ENCODE peak calls at places on chromosome 9, in seven cellular contexts. One of them, this sample, is unnamed.

GRCh38 chr9:126401107-126401506 is 74.5 kb downstream of the MVB12B start:
- DNase-seq in K562: no peak
- DNase-seq in SK-N-SH: no peak
- DNase-seq in HepG2: no peak
- DNase-seq in GM12878: no peak
- DNase-seq in HCT116: no peak
- DNase-seq in H1: no peak
- DNase-seq in this sample: no peak

GRCh38 chr9:110143969-110144545 is 63.9 kb downstream of the C9orf152 start:
- DNase-seq in K562: no peak
- DNase-seq in SK-N-SH: no peak
- DNase-seq in HepG2: no peak
- DNase-seq in GM12878: no peak
- DNase-seq in HCT116: no peak
- DNase-seq in H1: no peak
- DNase-seq in this sample: no peak

GRCh38 chr9:111961575-111961974 is 65.0 kb downstream of the UGCG start:
- DNase-seq in K562: no peak
- DNase-seq in SK-N-SH: no peak
- DNase-seq in HepG2: no peak
- DNase-seq in GM12878: no peak
- DNase-seq in HCT116: peak
- DNase-seq in H1: no peak
- DNase-seq in this sample: no peak

GRCh38 chr9:68819065-68819464 is 114.0 kb downstream of the PIP5K1B start:
- DNase-seq in K562: no peak
- DNase-seq in SK-N-SH: no peak
- DNase-seq in HepG2: no peak
- DNase-seq in GM12878: no peak
- DNase-seq in HCT116: no peak
- DNase-seq in H1: no peak
- DNase-seq in this sample: no peak

GRCh38 chr9:122055668-122056067 is 37.4 kb downstream of the TTLL11 start:
- DNase-seq in K562: no peak
- DNase-seq in SK-N-SH: no peak
- DNase-seq in HepG2: no peak
- DNase-seq in GM12878: no peak
- DNase-seq in HCT116: no peak
- DNase-seq in H1: no peak
- DNase-seq in this sample: no peak

GRCh38 chr9:112631313-112631712 is 86.6 kb downstream of the INIP start:
- DNase-seq in K562: no peak
- DNase-seq in SK-N-SH: no peak
- DNase-seq in HepG2: no peak
- DNase-seq in GM12878: no peak
- DNase-seq in HCT116: no peak
- DNase-seq in H1: no peak
- DNase-seq in this sample: no peak

GRCh38 chr9:87256973-87257372 is 240.7 kb upstream of the DAPK1 start:
- DNase-seq in K562: no peak
- DNase-seq in SK-N-SH: no peak
- DNase-seq in HepG2: no peak
- DNase-seq in GM12878: no peak
- DNase-seq in HCT116: no peak
- DNase-seq in H1: no peak
- DNase-seq in this sample: no peak

GRCh38 chr9:115142502-115143265 is 24.7 kb upstream of the TNC start:
- DNase-seq in K562: no peak
- DNase-seq in SK-N-SH: no peak
- DNase-seq in HepG2: no peak
- DNase-seq in GM12878: no peak
- DNase-seq in HCT116: no peak
- DNase-seq in H1: no peak
- DNase-seq in this sample: no peak

GRCh38 chr9:129069128-129069824 is 11.6 kb upstream of the DOLPP1 start:
- DNase-seq in K562: peak
- DNase-seq in SK-N-SH: peak
- DNase-seq in HepG2: no peak
- DNase-seq in GM12878: no peak
- DNase-seq in HCT116: no peak
- DNase-seq in H1: no peak
- DNase-seq in this sample: no peak

GRCh38 chr9:14260101-14260500 is 53.8 kb downstream of the NFIB start:
- DNase-seq in K562: no peak
- DNase-seq in SK-N-SH: no peak
- DNase-seq in HepG2: no peak
- DNase-seq in GM12878: no peak
- DNase-seq in HCT116: no peak
- DNase-seq in H1: no peak
- DNase-seq in this sample: no peak

GRCh38 chr9:115208503-115208902 is 90.5 kb upstream of the TNC start:
- DNase-seq in K562: no peak
- DNase-seq in SK-N-SH: no peak
- DNase-seq in HepG2: no peak
- DNase-seq in GM12878: no peak
- DNase-seq in HCT116: no peak
- DNase-seq in H1: no peak
- DNase-seq in this sample: no peak

GRCh38 chr9:4334439-4334838 is 34.6 kb upstream of the GLIS3 start:
- DNase-seq in K562: no peak
- DNase-seq in SK-N-SH: no peak
- DNase-seq in HepG2: peak
- DNase-seq in GM12878: no peak
- DNase-seq in HCT116: peak
- DNase-seq in H1: no peak
- DNase-seq in this sample: peak

GRCh38 chr9:128155736-128156500 is 4.1 kb upstream of the BBLN start:
- DNase-seq in K562: no peak
- DNase-seq in SK-N-SH: no peak
- DNase-seq in HepG2: no peak
- DNase-seq in GM12878: no peak
- DNase-seq in HCT116: no peak
- DNase-seq in H1: no peak
- DNase-seq in this sample: no peak

GRCh38 chr9:91374939-91375338 is 13.2 kb upstream of the AUH start:
- DNase-seq in K562: no peak
- DNase-seq in SK-N-SH: no peak
- DNase-seq in HepG2: no peak
- DNase-seq in GM12878: no peak
- DNase-seq in HCT116: no peak
- DNase-seq in H1: no peak
- DNase-seq in this sample: no peak

GRCh38 chr9:37503736-37504135 is 18.0 kb downstream of the POLR1E start:
- DNase-seq in K562: no peak
- DNase-seq in SK-N-SH: no peak
- DNase-seq in HepG2: no peak
- DNase-seq in GM12878: no peak
- DNase-seq in HCT116: no peak
- DNase-seq in H1: no peak
- DNase-seq in this sample: no peak

GRCh38 chr9:113573303-113573958 is 109.9 kb downstream of the RGS3 start:
- DNase-seq in K562: no peak
- DNase-seq in SK-N-SH: no peak
- DNase-seq in HepG2: no peak
- DNase-seq in GM12878: no peak
- DNase-seq in HCT116: no peak
- DNase-seq in H1: no peak
- DNase-seq in this sample: no peak

GRCh38 chr9:84669293-84670105 is at the start of gene NTRK2:
- DNase-seq in K562: no peak
- DNase-seq in SK-N-SH: peak
- DNase-seq in HepG2: no peak
- DNase-seq in GM12878: no peak
- DNase-seq in HCT116: no peak
- DNase-seq in H1: no peak
- DNase-seq in this sample: peak

GRCh38 chr9:72577212-72577753 is 55.9 kb downstream of the TMC1 start:
- DNase-seq in K562: no peak
- DNase-seq in SK-N-SH: no peak
- DNase-seq in HepG2: no peak
- DNase-seq in GM12878: no peak
- DNase-seq in HCT116: peak
- DNase-seq in H1: no peak
- DNase-seq in this sample: peak

GRCh38 chr9:86516564-86516963 is 162.4 kb upstream of the TUT7 start:
- DNase-seq in K562: no peak
- DNase-seq in SK-N-SH: no peak
- DNase-seq in HepG2: no peak
- DNase-seq in GM12878: no peak
- DNase-seq in HCT116: no peak
- DNase-seq in H1: no peak
- DNase-seq in this sample: no peak

GRCh38 chr9:95738438-95738837 is 137.1 kb upstream of the ERCC6L2 start:
- DNase-seq in K562: no peak
- DNase-seq in SK-N-SH: no peak
- DNase-seq in HepG2: no peak
- DNase-seq in GM12878: no peak
- DNase-seq in HCT116: no peak
- DNase-seq in H1: no peak
- DNase-seq in this sample: no peak

GRCh38 chr9:91273853-91274552 is 87.7 kb downstream of the AUH start:
- DNase-seq in K562: no peak
- DNase-seq in SK-N-SH: no peak
- DNase-seq in HepG2: peak
- DNase-seq in GM12878: no peak
- DNase-seq in HCT116: peak
- DNase-seq in H1: no peak
- DNase-seq in this sample: no peak

GRCh38 chr9:4547016-4547415 is 56.7 kb downstream of the SLC1A1 start:
- DNase-seq in K562: no peak
- DNase-seq in SK-N-SH: no peak
- DNase-seq in HepG2: no peak
- DNase-seq in GM12878: no peak
- DNase-seq in HCT116: no peak
- DNase-seq in H1: no peak
- DNase-seq in this sample: no peak

DNA sequence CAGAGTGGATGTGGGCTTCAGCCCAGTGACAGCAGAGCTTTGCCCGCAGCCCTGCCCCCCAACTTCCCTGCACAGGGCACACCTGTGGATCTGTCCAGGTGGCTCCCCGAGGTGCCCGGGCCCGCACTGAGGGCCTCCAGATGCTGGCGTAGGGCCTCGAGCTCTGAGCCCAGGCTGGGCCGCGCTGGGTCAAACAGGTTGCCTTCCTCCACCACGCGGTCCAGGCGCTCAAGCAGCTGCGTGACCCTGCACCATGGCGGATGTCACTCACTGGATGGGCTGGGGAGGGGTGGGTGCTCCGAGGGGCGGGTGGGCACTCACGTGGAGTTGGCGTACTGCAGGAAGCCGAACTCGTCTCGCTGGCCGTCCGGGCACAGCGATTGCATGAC is 5.4 kb downstream of the ABCA2 start:
- DNase-seq in K562: no peak
- DNase-seq in SK-N-SH: no peak
- DNase-seq in HepG2: no peak
- DNase-seq in GM12878: no peak
- DNase-seq in HCT116: no peak
- DNase-seq in H1: no peak
- DNase-seq in this sample: no peak
- TF ChIP-seq JUND in K562: no peak
- TF ChIP-seq JUND in SK-N-SH: no peak
- TF ChIP-seq JUND in HepG2: no peak
- TF ChIP-seq JUND in GM12878: no peak
- TF ChIP-seq JUND in HCT116: no peak
- TF ChIP-seq JUND in H1: no peak
- TF ChIP-seq JUND in this sample: no peak

DNA sequence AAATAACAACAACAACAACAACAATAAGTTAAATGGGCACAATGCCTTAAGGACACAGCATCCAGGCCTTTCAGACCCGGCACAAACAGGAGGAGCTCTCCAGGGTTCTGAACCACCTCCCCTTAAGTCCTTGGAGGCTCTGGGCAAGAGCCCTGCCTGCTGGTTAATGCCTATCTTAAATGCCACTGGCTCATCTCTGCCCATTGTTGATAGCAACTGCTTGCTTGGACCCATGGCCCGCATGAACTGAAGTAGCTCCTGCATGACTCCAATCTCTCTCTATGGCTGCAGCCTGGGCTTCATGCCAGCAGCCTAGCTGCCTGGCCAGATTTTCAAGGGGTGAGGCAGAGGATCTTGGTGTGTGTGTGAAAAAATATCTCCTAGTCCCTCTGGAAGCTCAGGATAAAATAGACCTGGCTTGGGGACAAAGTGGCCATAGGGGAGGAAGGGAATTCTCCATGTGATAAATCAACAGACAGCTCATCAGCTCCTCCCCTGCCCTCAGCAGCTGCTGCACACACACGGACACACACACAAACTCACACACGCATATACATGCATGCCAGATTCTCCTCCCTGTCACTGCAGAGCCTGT is 27.4 kb downstream of the FAM219A start:
- DNase-seq in K562: peak
- DNase-seq in SK-N-SH: peak
- DNase-seq in HepG2: peak
- DNase-seq in GM12878: no peak
- DNase-seq in HCT116: peak
- DNase-seq in H1: peak
- DNase-seq in this sample: peak
- TF ChIP-seq JUND in K562: no peak
- TF ChIP-seq JUND in SK-N-SH: no peak
- TF ChIP-seq JUND in HepG2: no peak
- TF ChIP-seq JUND in GM12878: no peak
- TF ChIP-seq JUND in HCT116: no peak
- TF ChIP-seq JUND in H1: no peak
- TF ChIP-seq JUND in this sample: no peak

GRCh38 chr9:27528278-27528885 is 1.2 kb downstream of the MOB3B start:
- DNase-seq in K562: peak
- DNase-seq in SK-N-SH: no peak
- DNase-seq in HepG2: no peak
- DNase-seq in GM12878: no peak
- DNase-seq in HCT116: no peak
- DNase-seq in H1: peak
- DNase-seq in this sample: peak
- TF ChIP-seq JUND in K562: no peak
- TF ChIP-seq JUND in SK-N-SH: no peak
- TF ChIP-seq JUND in HepG2: no peak
- TF ChIP-seq JUND in GM12878: no peak
- TF ChIP-seq JUND in HCT116: no peak
- TF ChIP-seq JUND in H1: no peak
- TF ChIP-seq JUND in this sample: no peak

DNA sequence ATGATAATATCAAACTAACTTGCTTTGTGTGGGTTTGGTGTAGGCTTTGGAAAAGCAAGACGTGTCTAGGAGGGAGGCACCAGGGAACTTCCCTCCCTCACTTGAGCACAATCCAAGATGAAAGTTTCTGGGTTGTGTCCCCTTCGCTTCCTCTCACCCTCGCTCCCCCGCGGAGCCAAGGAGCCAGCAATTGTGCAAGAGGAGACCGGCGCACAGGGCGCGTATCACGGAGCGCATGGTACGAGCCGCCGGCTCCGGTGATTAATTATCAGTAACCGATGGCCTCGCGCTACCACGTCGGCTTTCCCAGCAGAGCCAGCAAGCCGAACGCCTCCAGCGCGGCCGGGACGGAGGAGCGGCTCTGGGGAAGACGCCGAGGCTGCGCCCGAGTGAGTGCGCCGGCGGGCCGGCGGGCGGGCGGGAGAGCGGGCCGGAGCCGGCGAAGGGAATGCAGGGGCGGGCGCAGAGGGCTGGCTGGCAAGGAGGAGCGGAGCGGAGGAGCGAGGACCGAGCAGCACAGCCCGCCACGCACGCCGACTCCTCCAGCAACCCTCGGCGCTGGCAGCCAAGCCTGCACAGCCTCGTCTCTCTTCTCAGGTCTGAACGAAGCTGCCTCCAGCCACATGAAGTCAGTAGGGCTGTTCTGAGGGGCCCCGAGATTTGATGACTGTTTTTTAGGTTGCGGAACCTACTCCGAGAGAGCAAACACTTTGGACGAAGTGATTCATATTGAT is 143.6 kb downstream of the BNC2 start:
- DNase-seq in K562: no peak
- DNase-seq in SK-N-SH: peak
- DNase-seq in HepG2: no peak
- DNase-seq in GM12878: no peak
- DNase-seq in HCT116: no peak
- DNase-seq in H1: no peak
- DNase-seq in this sample: peak
- TF ChIP-seq JUND in K562: no peak
- TF ChIP-seq JUND in SK-N-SH: no peak
- TF ChIP-seq JUND in HepG2: no peak
- TF ChIP-seq JUND in GM12878: no peak
- TF ChIP-seq JUND in HCT116: no peak
- TF ChIP-seq JUND in H1: no peak
- TF ChIP-seq JUND in this sample: no peak